ENCODE peak calls at places on chromosomes 3 and 15, in ten cellular contexts. B is spleen; C is colonic mucosa; A is activated CD8-positive, alpha-beta T cell treated with anti-CD3 and anti-CD28 coated beads for 36 hours; R is hepatocyte; N is endodermal cell; E is cardiac muscle cell; U is PC-3; J is vagina; F is CD4-positive, alpha-beta T cell. T is an unnamed sample.

GRCh38 chr15:72070817-72071447 is 47.0 kb downstream of the MYO9A start:
- DNase-seq in C (no peak), F (no peak), E (no peak), R (no peak), J (no peak), U (no peak), A (no peak), N (no peak), B (no peak), T (no peak)

GRCh38 chr15:67107014-67107812 is 41.8 kb downstream of the SMAD3 start:
- DNase-seq in C (peak), E (peak), U (peak), B (peak), A (no peak), N (no peak), J (no peak), R (peak), F (no peak), T (no peak)

GRCh38 chr15:91561371-91562100 is 292.0 kb upstream of the SLCO3A1 start:
- DNase-seq in N (no peak), E (peak), F (no peak), C (no peak), J (no peak), U (peak), R (peak), A (no peak), B (no peak), T (no peak)

GRCh38 chr15:89379818-89380217 is 45.2 kb upstream of the POLG start:
- DNase-seq in B (peak), J (no peak), E (no peak), R (no peak), U (peak), C (no peak), N (peak), A (no peak), F (no peak), T (no peak)

GRCh38 chr3:14031271-14031670 is 93.4 kb downstream of the CHCHD4 start:
- DNase-seq in N (no peak), C (no peak), R (no peak), E (no peak), F (no peak), A (peak), B (no peak), J (no peak), U (peak), T (no peak)

GRCh38 chr3:171962137-171962720 is 77.1 kb upstream of the FNDC3B start:
- DNase-seq in A (no peak), B (no peak), U (no peak), C (no peak), N (no peak), F (no peak), E (no peak), R (no peak), J (no peak), T (no peak)

GRCh38 chr3:124772081-124772831 is 42.0 kb downstream of the UMPS start:
- DNase-seq in A (no peak), B (peak), R (peak), E (peak), N (no peak), J (no peak), F (no peak), U (no peak), C (peak), T (no peak)

GRCh38 chr3:131350506-131350905 is 31.1 kb upstream of the NUDT16 start:
- DNase-seq in A (no peak), N (no peak), R (no peak), B (no peak), U (peak), F (no peak), C (no peak), J (no peak), E (peak), T (no peak)

GRCh38 chr3:171640520-171641412 is 169.5 kb downstream of the PLD1 start:
- DNase-seq in E (peak), N (peak), C (no peak), F (no peak), A (no peak), J (no peak), U (peak), R (peak), B (no peak), T (no peak)

GRCh38 chr3:182331356-182331755 is 461.9 kb upstream of the ATP11B start:
- DNase-seq in F (no peak), E (no peak), U (no peak), J (no peak), C (no peak), B (no peak), A (no peak), N (no peak), R (no peak), T (no peak)

GRCh38 chr3:54863366-54863765 is 64.5 kb downstream of the LRTM1 start:
- DNase-seq in N (no peak), R (peak), J (no peak), U (no peak), A (no peak), C (no peak), B (no peak), F (no peak), E (peak), T (no peak)

GRCh38 chr15:99956022-99956775 is 223.0 kb upstream of the LYSMD4 start:
- DNase-seq in R (no peak), J (peak), E (no peak), B (peak), U (no peak), C (peak), A (no peak), N (peak), F (no peak), T (peak)

GRCh38 chr3:11558461-11558903 is 85.2 kb downstream of the VGLL4 start:
- DNase-seq in R (no peak), B (peak), C (no peak), A (no peak), E (no peak), F (no peak), N (peak), U (no peak), J (no peak), T (no peak)

GRCh38 chr3:64321747-64322146 is 96.5 kb upstream of the PRICKLE2 start:
- DNase-seq in E (peak), N (peak), F (no peak), A (no peak), U (peak), B (no peak), R (peak), C (no peak), J (no peak), T (no peak)

GRCh38 chr3:194573680-194574437 is 59.4 kb downstream of the TMEM44 start:
- DNase-seq in R (peak), C (peak), F (peak), E (peak), N (peak), B (no peak), U (peak), J (no peak), A (peak), T (no peak)

GRCh38 chr3:72187131-72187530 is 402.2 kb upstream of the PROK2 start:
- DNase-seq in U (no peak), R (no peak), J (no peak), F (no peak), B (no peak), C (no peak), N (no peak), A (no peak), E (peak), T (no peak)
- TF ChIP-seq CTCF in U (no peak), R (peak), J (no peak), F (no peak), B (no peak), C (no peak), N (peak), A (peak), E (peak), T (no peak)

DNA sequence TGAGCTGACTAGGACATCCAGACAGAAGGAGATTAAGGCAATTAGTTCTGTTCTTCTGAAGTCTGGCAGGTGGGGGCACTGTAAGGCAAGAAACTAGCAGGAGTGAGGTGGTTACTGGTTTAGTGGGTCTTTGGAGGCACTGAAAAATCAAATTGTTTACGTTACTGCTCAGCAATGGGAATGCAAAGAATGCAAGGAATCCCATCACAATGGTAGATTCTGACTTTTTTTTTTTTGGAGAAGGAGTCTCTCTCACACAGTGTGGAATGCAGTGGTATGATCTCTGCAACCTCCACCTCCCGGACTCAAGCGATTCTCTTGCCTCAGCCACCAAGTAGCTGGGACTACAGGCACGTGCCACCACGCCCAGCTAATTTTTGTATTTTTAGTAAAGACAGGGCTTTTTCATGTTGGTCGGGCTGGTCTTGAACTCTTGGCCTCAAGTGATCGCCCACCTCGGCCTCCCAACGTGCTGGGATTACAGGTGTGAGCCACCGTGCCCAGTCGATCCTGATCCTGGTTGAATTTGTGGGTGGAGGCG is 16.4 kb downstream of the FAM107A start:
- DNase-seq in J (no peak), C (no peak), N (peak), A (peak), E (peak), U (peak), R (peak), F (no peak), B (no peak), T (peak)
- TF ChIP-seq CTCF in J (no peak), C (no peak), N (peak), A (no peak), E (peak), U (peak), R (peak), F (no peak), B (no peak), T (peak)

DNA sequence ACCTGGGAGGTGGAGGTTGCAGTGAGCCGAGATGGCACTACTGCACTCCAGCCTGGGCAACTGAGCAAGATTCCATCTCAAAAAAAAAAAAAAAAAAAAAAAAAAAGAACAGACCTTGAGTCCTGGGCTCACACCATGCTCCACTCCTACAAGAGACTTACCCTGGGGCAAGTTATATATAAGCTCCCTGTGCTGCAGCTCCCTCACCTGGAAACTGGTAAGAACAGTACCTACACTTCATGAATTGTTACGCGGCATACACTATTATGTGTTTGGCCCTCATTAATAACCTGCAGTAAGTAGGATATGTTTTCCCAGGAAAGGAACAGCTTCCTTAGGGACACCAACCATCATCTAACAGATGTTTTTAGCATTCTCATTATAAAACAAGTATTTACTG is 119.6 kb downstream of the FMN1 start:
- DNase-seq in F (no peak), R (no peak), B (no peak), E (no peak), N (no peak), J (no peak), C (no peak), U (peak), A (no peak), T (no peak)
- TF ChIP-seq CTCF in F (no peak), R (no peak), B (no peak), E (no peak), N (peak), J (no peak), C (peak), U (peak), A (no peak), T (no peak)

GRCh38 chr3:129343643-129344360 is 65.1 kb downstream of the HMCES start:
- DNase-seq in U (no peak), J (no peak), E (peak), F (peak), B (no peak), A (peak), R (peak), N (peak), C (peak), T (no peak)
- TF ChIP-seq CTCF in U (no peak), J (no peak), E (peak), F (peak), B (peak), A (peak), R (peak), N (peak), C (peak), T (peak)

GRCh38 chr3:170180952-170181876 is at the start of gene PHC3:
- DNase-seq in A (peak), U (peak), C (peak), J (peak), F (peak), N (peak), E (peak), R (peak), B (peak), T (peak)
- TF ChIP-seq CTCF in A (no peak), U (no peak), C (no peak), J (no peak), F (no peak), N (peak), E (no peak), R (peak), B (peak), T (no peak)

T was measured in type B pancreatic cell.